ENCODE peak calls at places on chromosomes 11 and 22, in six cellular contexts. K is GM04504; Q is CD4-positive, alpha-beta memory T cell; D is Ammon's horn; B is SK-N-DZ; X is T-helper 2 cell. U is an unnamed sample.
A peak's percentile ranks its signal among the peaks of the same experiment; 100 is the strongest.

GRCh38 chr11:2787816-2788750 is 88.3 kb upstream of the KCNQ1OT1 start:
- DNase-seq in D (no peak), Q (no peak), X (peak; percentile 1), B (no peak), K (no peak), U (no peak)

GRCh38 chr11:124897681-124898680 is at the start of gene ROBO4:
- DNase-seq in Q (no peak), D (no peak), B (no peak), K (peak; percentile 79), X (no peak), U (no peak)

GRCh38 chr11:65423516-65424199 is 1.1 kb downstream of the NEAT1 start:
- DNase-seq in X (no peak), K (peak; percentile 9), B (no peak), D (peak; percentile 32), Q (peak; percentile 59), U (no peak)

GRCh38 chr11:58926251-58926650 is 13.0 kb upstream of the GLYATL1 start:
- DNase-seq in B (no peak), D (no peak), K (no peak), Q (no peak), X (no peak), U (no peak)

GRCh38 chr11:119310682-119311052 is 6.3 kb downstream of the MCAM start:
- DNase-seq in K (no peak), X (no peak), B (no peak), Q (no peak), D (no peak), U (no peak)

GRCh38 chr11:119618208-119618909 is 110.6 kb downstream of the NECTIN1 start:
- DNase-seq in K (no peak), Q (no peak), D (peak; percentile 92), X (no peak), B (no peak), U (peak; percentile 46)

GRCh38 chr11:106956887-106957505 is 61.3 kb downstream of the GUCY1A2 start:
- DNase-seq in X (no peak), Q (peak; percentile 32), B (no peak), K (no peak), D (no peak), U (no peak)

GRCh38 chr11:119509969-119510401 is 87.0 kb upstream of the THY1 start:
- DNase-seq in D (no peak), Q (no peak), K (peak; percentile 69), X (no peak), B (no peak), U (no peak)

GRCh38 chr22:28674121-28674563 is 5.5 kb downstream of the TTC28 start:
- DNase-seq in X (no peak), K (no peak), Q (peak; percentile 70), D (no peak), B (no peak), U (no peak)

GRCh38 chr11:64361659-64362058 is 2.7 kb downstream of the RPS6KA4 start:
- DNase-seq in B (no peak), D (no peak), Q (no peak), X (no peak), K (no peak), U (no peak)

GRCh38 chr11:69657911-69658605 is 17.1 kb downstream of the LTO1 start:
- DNase-seq in B (peak; percentile 54), K (no peak), X (no peak), Q (no peak), D (no peak), U (no peak)

GRCh38 chr11:95443386-95443785 is 212.4 kb upstream of the SESN3 start:
- DNase-seq in K (no peak), B (no peak), D (no peak), X (no peak), Q (peak; percentile 50), U (no peak)

GRCh38 chr11:22192642-22193347 is at the start of gene ANO5:
- DNase-seq in Q (peak; percentile 35), B (peak; percentile 82), X (no peak), K (no peak), D (peak; percentile 72), U (peak; percentile 56)

GRCh38 chr11:120064341-120064740 is 73.6 kb downstream of the TRIM29 start:
- DNase-seq in Q (no peak), D (no peak), X (no peak), B (no peak), K (no peak), U (no peak)

GRCh38 chr11:120316880-120317688 is 8.0 kb upstream of the TLCD5 start:
- DNase-seq in Q (no peak), D (peak; percentile 51), B (no peak), X (no peak), K (no peak), U (peak; percentile 86)

GRCh38 chr11:66248903-66249302 is 19.5 kb upstream of the RAB1B start:
- DNase-seq in Q (no peak), X (no peak), K (no peak), B (no peak), D (no peak), U (no peak)

GRCh38 chr11:84089072-84090057 is 803.2 kb upstream of the CCDC90B start:
- DNase-seq in B (peak; percentile 27), X (no peak), D (peak; percentile 93), Q (no peak), K (no peak), U (no peak)

GRCh38 chr11:59115556-59115955 is 8.5 kb downstream of the FAM111B start:
- DNase-seq in D (no peak), B (no peak), K (no peak), Q (no peak), X (no peak), U (no peak)

GRCh38 chr11:110755961-110756360 is 43.7 kb upstream of the ARHGAP20 start:
- DNase-seq in K (no peak), B (no peak), X (no peak), D (no peak), Q (no peak), U (no peak)

GRCh38 chr11:66701432-66702240 is 23.9 kb upstream of the RBM4B start:
- DNase-seq in D (no peak), X (no peak), Q (no peak), K (no peak), B (no peak), U (no peak)

GRCh38 chr11:110870816-110871522 is 158.7 kb upstream of the ARHGAP20 start:
- DNase-seq in Q (no peak), X (no peak), K (no peak), D (no peak), B (no peak), U (no peak)

GRCh38 chr11:38460901-38461300 is 1862.9 kb upstream of the RAG2 start:
- DNase-seq in B (no peak), D (no peak), K (no peak), X (no peak), Q (no peak), U (peak; percentile 63)

GRCh38 chr11:1667906-1668305 is 29.1 kb upstream of the KRTAP5-6 start:
- DNase-seq in X (no peak), B (no peak), Q (no peak), D (no peak), K (no peak), U (no peak)

GRCh38 chr11:40306938-40307548 is 1152.4 kb downstream of the LRRC4C start:
- DNase-seq in Q (no peak), X (no peak), B (peak; percentile 52), D (peak; percentile 76), K (peak; percentile 35), U (no peak)

GRCh38 chr22:31956360-31956759 is 12.0 kb downstream of the YWHAH start:
- DNase-seq in Q (no peak), D (no peak), B (no peak), X (no peak), K (no peak), U (no peak)

GRCh38 chr11:43585877-43586608 is 94.5 kb upstream of the HSD17B12 start:
- DNase-seq in D (no peak), Q (no peak), X (no peak), K (no peak), B (no peak), U (no peak)

GRCh38 chr22:36860821-36861659 is at the start of gene NCF4:
- DNase-seq in B (no peak), X (peak; percentile 18), K (no peak), Q (peak; percentile 66), D (peak; percentile 80), U (peak; percentile 72)

GRCh38 chr11:9025101-9025850 is 21.5 kb upstream of the NRIP3 start:
- DNase-seq in X (no peak), Q (no peak), B (no peak), K (no peak), D (peak; percentile 67), U (no peak)

GRCh38 chr22:38799265-38800002 is 5.5 kb upstream of the DNAL4 start:
- DNase-seq in X (no peak), D (no peak), Q (no peak), K (peak; percentile 86), B (no peak), U (no peak)

GRCh38 chr11:115247404-115247803 is 256.8 kb downstream of the CADM1 start:
- DNase-seq in K (no peak), D (no peak), Q (no peak), B (no peak), X (no peak), U (no peak)